ENCODE peak calls at places on chromosomes 6 and 20, in five cellular contexts. One of them, this sample, is unnamed.

GRCh38 chr20:47733892-47734291 is 51.4 kb downstream of the SULF2 start:
- DNase-seq in cerebellum: no peak
- DNase-seq in small intestine: no peak
- DNase-seq in renal cortical epithelial cell: no peak
- DNase-seq in brain pericyte: no peak
- DNase-seq in this sample: no peak

GRCh38 chr6:95203153-95203754 is 374.1 kb upstream of the MANEA start:
- DNase-seq in cerebellum: no peak
- DNase-seq in small intestine: peak
- DNase-seq in renal cortical epithelial cell: peak
- DNase-seq in brain pericyte: no peak
- DNase-seq in this sample: peak

GRCh38 chr6:116200619-116201249 is 53.1 kb downstream of the TSPYL4 start:
- DNase-seq in cerebellum: no peak
- DNase-seq in small intestine: no peak
- DNase-seq in renal cortical epithelial cell: no peak
- DNase-seq in brain pericyte: no peak
- DNase-seq in this sample: peak

GRCh38 chr6:112085666-112086065 is 1.6 kb downstream of the TUBE1 start:
- DNase-seq in cerebellum: peak
- DNase-seq in small intestine: peak
- DNase-seq in renal cortical epithelial cell: no peak
- DNase-seq in brain pericyte: no peak
- DNase-seq in this sample: peak

GRCh38 chr6:108210557-108210956 is 44.7 kb downstream of the NR2E1 start:
- DNase-seq in cerebellum: no peak
- DNase-seq in small intestine: no peak
- DNase-seq in renal cortical epithelial cell: no peak
- DNase-seq in brain pericyte: no peak
- DNase-seq in this sample: no peak

GRCh38 chr6:110066091-110066490 is 88.0 kb downstream of the GPR6 start:
- DNase-seq in cerebellum: no peak
- DNase-seq in small intestine: no peak
- DNase-seq in renal cortical epithelial cell: no peak
- DNase-seq in brain pericyte: no peak
- DNase-seq in this sample: no peak

GRCh38 chr6:72716916-72717315 is 95.1 kb downstream of the KCNQ5 start:
- DNase-seq in cerebellum: no peak
- DNase-seq in small intestine: no peak
- DNase-seq in renal cortical epithelial cell: no peak
- DNase-seq in brain pericyte: no peak
- DNase-seq in this sample: no peak

GRCh38 chr20:10264166-10264558 is 45.5 kb downstream of the SNAP25 start:
- DNase-seq in cerebellum: no peak
- DNase-seq in small intestine: no peak
- DNase-seq in renal cortical epithelial cell: no peak
- DNase-seq in brain pericyte: no peak
- DNase-seq in this sample: no peak

GRCh38 chr20:1813101-1813529 is 82.1 kb upstream of the SIRPA start:
- DNase-seq in cerebellum: no peak
- DNase-seq in small intestine: no peak
- DNase-seq in renal cortical epithelial cell: peak
- DNase-seq in brain pericyte: no peak
- DNase-seq in this sample: peak

GRCh38 chr6:43877021-43877420 is 107.0 kb downstream of the VEGFA start:
- DNase-seq in cerebellum: peak
- DNase-seq in small intestine: no peak
- DNase-seq in renal cortical epithelial cell: no peak
- DNase-seq in brain pericyte: no peak
- DNase-seq in this sample: no peak

GRCh38 chr6:11921017-11921438 is 91.1 kb upstream of the HIVEP1 start:
- DNase-seq in cerebellum: no peak
- DNase-seq in small intestine: peak
- DNase-seq in renal cortical epithelial cell: peak
- DNase-seq in brain pericyte: peak
- DNase-seq in this sample: peak

GRCh38 chr6:27791182-27791939 is 120.8 kb downstream of the OR2B2 start:
- DNase-seq in cerebellum: peak
- DNase-seq in small intestine: peak
- DNase-seq in renal cortical epithelial cell: peak
- DNase-seq in brain pericyte: no peak
- DNase-seq in this sample: peak

GRCh38 chr6:36984581-36985383 is 1.2 kb downstream of the MTCH1 start:
- DNase-seq in cerebellum: no peak
- DNase-seq in small intestine: no peak
- DNase-seq in renal cortical epithelial cell: peak
- DNase-seq in brain pericyte: no peak
- DNase-seq in this sample: peak

GRCh38 chr20:2178328-2179232 is 77.0 kb downstream of the STK35 start:
- DNase-seq in cerebellum: no peak
- DNase-seq in small intestine: no peak
- DNase-seq in renal cortical epithelial cell: no peak
- DNase-seq in brain pericyte: no peak
- DNase-seq in this sample: peak

GRCh38 chr6:118886641-118887040 is 7.3 kb upstream of the ASF1A start:
- DNase-seq in cerebellum: no peak
- DNase-seq in small intestine: no peak
- DNase-seq in renal cortical epithelial cell: no peak
- DNase-seq in brain pericyte: no peak
- DNase-seq in this sample: no peak

GRCh38 chr6:165223736-165224135 is 85.7 kb downstream of the C6orf118 start:
- DNase-seq in cerebellum: no peak
- DNase-seq in small intestine: no peak
- DNase-seq in renal cortical epithelial cell: no peak
- DNase-seq in brain pericyte: no peak
- DNase-seq in this sample: no peak

GRCh38 chr20:43409041-43409913 is 48.4 kb upstream of the SRSF6 start:
- DNase-seq in cerebellum: no peak
- DNase-seq in small intestine: peak
- DNase-seq in renal cortical epithelial cell: peak
- DNase-seq in brain pericyte: no peak
- DNase-seq in this sample: peak

GRCh38 chr6:125340175-125340835 is 38.5 kb upstream of the HDDC2 start:
- DNase-seq in cerebellum: no peak
- DNase-seq in small intestine: no peak
- DNase-seq in renal cortical epithelial cell: no peak
- DNase-seq in brain pericyte: no peak
- DNase-seq in this sample: peak

GRCh38 chr20:14489544-14489943 is 152.1 kb upstream of the FLRT3 start:
- DNase-seq in cerebellum: no peak
- DNase-seq in small intestine: peak
- DNase-seq in renal cortical epithelial cell: no peak
- DNase-seq in brain pericyte: no peak
- DNase-seq in this sample: no peak

GRCh38 chr6:148166339-148166949 is 176.2 kb upstream of the SASH1 start:
- DNase-seq in cerebellum: peak
- DNase-seq in small intestine: peak
- DNase-seq in renal cortical epithelial cell: peak
- DNase-seq in brain pericyte: peak
- DNase-seq in this sample: peak

GRCh38 chr6:144248003-144248402 is 37.1 kb upstream of the UTRN start:
- DNase-seq in cerebellum: no peak
- DNase-seq in small intestine: no peak
- DNase-seq in renal cortical epithelial cell: no peak
- DNase-seq in brain pericyte: no peak
- DNase-seq in this sample: no peak

GRCh38 chr6:315921-316752 is 23.9 kb downstream of the DUSP22 start:
- DNase-seq in cerebellum: no peak
- DNase-seq in small intestine: no peak
- DNase-seq in renal cortical epithelial cell: no peak
- DNase-seq in brain pericyte: no peak
- DNase-seq in this sample: no peak

This sample was measured in cardiac muscle cell.